ENCODE peak calls at places on chromosomes 2 and 18, in four cellular contexts. X is GM23338, T is dorsolateral prefrontal cortex, B is hepatocyte. Z is an unnamed sample. For H3K27me3, the result is how much of the 10 kb centered on the place peaks cover.

GRCh38 chr18:5490753-5491240 is 53.0 kb downstream of the EPB41L3 start:
- DNase-seq in X (no peak), T (no peak), B (no peak), Z (no peak)

GRCh38 chr2:169073972-169074751 is 4.8 kb downstream of the DHRS9 start:
- DNase-seq in X (no peak), T (no peak), B (no peak), Z (no peak)

GRCh38 chr2:102737435-102737834 is 24.4 kb upstream of the TMEM182 start:
- DNase-seq in X (no peak), T (no peak), B (no peak), Z (no peak)

GRCh38 chr2:133561045-133561852 is 7.0 kb downstream of the NCKAP5 start:
- DNase-seq in X (peak), T (peak), B (peak), Z (no peak)

GRCh38 chr18:48838921-48839818 is 111.6 kb downstream of the SMAD7 start:
- DNase-seq in X (no peak), T (no peak), B (peak), Z (no peak)

GRCh38 chr2:204364860-204365530 is 180.3 kb upstream of the PARD3B start:
- DNase-seq in X (no peak), T (no peak), B (no peak), Z (no peak)

GRCh38 chr18:35073186-35074105 is 32.2 kb downstream of the MAPRE2 start:
- DNase-seq in X (no peak), T (no peak), B (no peak), Z (no peak)

GRCh38 chr2:56784046-56784445 is 600.3 kb downstream of the CCDC85A start:
- DNase-seq in X (peak), T (no peak), B (no peak), Z (no peak)

GRCh38 chr2:190846746-190847145 is 33.9 kb upstream of the GLS start:
- DNase-seq in X (no peak), T (no peak), B (no peak), Z (no peak)

GRCh38 chr2:220002699-220003098 is 375.3 kb downstream of the SLC4A3 start:
- DNase-seq in X (no peak), T (no peak), B (no peak), Z (no peak)

GRCh38 chr2:63060079-63060482 is 9.5 kb downstream of the OTX1 start:
- DNase-seq in X (no peak), T (no peak), B (no peak), Z (no peak)

GRCh38 chr2:24009680-24010476 is at the start of gene MFSD2B:
- DNase-seq in X (peak), T (peak), B (no peak), Z (no peak)

GRCh38 chr2:233267516-233268245 is 16.2 kb downstream of the ATG16L1 start:
- DNase-seq in X (no peak), T (no peak), B (no peak), Z (no peak)

GRCh38 chr18:12628706-12629702 is 28.9 kb downstream of the SPIRE1 start:
- DNase-seq in X (no peak), T (no peak), B (no peak), Z (no peak)

GRCh38 chr18:66872277-66872676 is 268.4 kb upstream of the CDH19 start:
- DNase-seq in X (peak), T (no peak), B (peak), Z (no peak)

GRCh38 chr2:42879913-42880737 is 87.7 kb upstream of the HAAO start:
- DNase-seq in X (peak), T (no peak), B (no peak), Z (no peak)

GRCh38 chr2:15969214-15969613 is 28.9 kb downstream of the MYCN start:
- DNase-seq in X (no peak), T (no peak), B (no peak), Z (no peak)

GRCh38 chr2:30339071-30339470 is 107.7 kb downstream of the LBH start:
- DNase-seq in X (no peak), T (no peak), B (no peak), Z (no peak)

GRCh38 chr2:67054725-67055124 is 342.4 kb upstream of the ETAA1 start:
- DNase-seq in X (no peak), T (no peak), B (no peak), Z (no peak)

GRCh38 chr2:127053731-127054603 is 53.0 kb downstream of the BIN1 start:
- DNase-seq in X (no peak), T (no peak), B (peak), Z (peak)

DNA sequence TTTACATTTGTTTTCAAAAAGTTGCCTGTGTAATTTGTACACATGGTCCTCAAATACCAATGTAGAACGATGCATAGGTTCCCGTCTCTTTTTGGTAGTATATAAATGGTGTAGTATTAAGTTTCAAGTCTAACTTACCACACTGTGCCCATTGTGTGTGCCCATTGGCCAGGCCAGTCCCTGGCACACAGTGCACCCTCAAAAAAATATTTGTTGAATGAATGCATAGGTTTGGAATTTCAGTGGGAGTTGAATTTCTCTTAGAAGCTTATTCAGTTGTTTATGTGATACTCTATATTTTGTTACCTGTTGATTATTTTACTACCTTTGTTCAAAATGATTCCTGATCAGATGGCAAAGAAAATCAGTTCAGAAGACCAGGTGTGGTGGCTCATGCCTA is 30.1 kb downstream of the IDH1 start:
- DNase-seq in X (no peak), T (no peak), B (no peak), Z (no peak)
- H3K27me3 ChIP-seq in X (under half), T (under half), B (under half), Z (under half)

GRCh38 chr18:1708006-1708405 is 803.3 kb downstream of the ADCYAP1 start:
- DNase-seq in X (no peak), T (no peak), B (no peak), Z (no peak)
- H3K27me3 ChIP-seq in X (under half), T (under half), B (under half), Z (under half)

GRCh38 chr2:238509903-238510302 is 83.2 kb downstream of the ASB1 start:
- DNase-seq in X (no peak), T (no peak), B (no peak), Z (no peak)

GRCh38 chr2:238511614-238511950 is 84.9 kb downstream of the ASB1 start:
- DNase-seq in X (no peak), T (no peak), B (no peak), Z (no peak)

GRCh38 chr2:238510911-238511613 is 84.3 kb downstream of the ASB1 start:
- DNase-seq in X (no peak), T (no peak), B (no peak), Z (peak)

GRCh38 chr2:238513346-238513745 is 86.6 kb downstream of the ASB1 start:
- DNase-seq in X (peak), T (no peak), B (peak), Z (no peak)

DNA sequence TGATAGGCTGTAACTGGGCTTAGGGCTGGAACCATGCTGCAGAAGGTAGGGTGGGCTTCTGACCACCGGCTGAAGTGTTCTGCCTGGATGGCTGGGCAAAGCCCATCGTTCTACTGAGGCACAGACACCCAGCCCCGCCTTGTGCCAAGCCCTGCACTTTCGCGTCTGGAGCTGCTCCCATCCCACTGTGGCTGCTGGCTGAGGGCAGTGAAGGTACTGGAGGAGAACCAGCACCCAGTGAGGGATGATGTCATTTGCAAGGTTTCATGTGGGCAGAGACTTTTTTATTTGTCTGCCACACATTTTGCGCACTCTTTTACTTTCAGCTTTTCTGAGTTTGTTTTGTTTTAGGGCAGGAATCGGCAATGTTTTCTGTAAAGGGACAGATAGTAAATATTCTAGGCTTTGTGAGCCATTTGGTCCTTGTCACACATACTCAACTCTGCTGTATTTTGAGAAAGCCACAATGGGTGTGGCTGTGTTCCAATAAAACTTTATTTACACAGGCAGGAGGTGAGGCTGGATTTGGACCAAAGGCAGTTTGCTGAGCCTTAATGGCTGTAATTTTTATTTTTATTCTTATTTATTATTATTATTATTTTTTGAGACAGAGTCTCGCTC is 85.6 kb downstream of the ASB1 start:
- DNase-seq in X (no peak), T (no peak), B (no peak), Z (no peak)
- H3K27me3 ChIP-seq in X (under half), T (under half), B (under half), Z (under half)

DNA sequence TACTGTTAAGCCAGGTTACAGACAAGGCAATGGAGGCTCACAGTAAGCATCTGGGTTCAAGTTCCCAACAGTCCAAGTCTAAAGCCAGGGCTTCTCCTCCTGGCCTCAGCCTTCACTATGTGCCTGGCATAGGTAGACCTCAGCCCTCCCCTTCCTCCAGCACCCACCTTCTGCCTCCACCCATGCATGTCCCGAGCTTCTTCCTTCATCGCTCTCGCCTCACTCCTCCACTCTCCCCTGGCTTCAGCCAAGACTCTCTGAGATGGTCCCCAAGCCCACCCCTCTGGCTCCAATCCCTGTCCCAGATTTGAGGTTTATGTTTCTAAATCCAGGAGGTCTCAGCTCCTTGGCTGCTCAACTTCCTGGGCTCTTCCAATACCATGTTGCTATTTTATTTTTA is 26.9 kb downstream of the CENPA start:
- DNase-seq in X (no peak), T (no peak), B (no peak), Z (no peak)
- H3K27me3 ChIP-seq in X (under half), T (under half), B (under half), Z (under half)

DNA sequence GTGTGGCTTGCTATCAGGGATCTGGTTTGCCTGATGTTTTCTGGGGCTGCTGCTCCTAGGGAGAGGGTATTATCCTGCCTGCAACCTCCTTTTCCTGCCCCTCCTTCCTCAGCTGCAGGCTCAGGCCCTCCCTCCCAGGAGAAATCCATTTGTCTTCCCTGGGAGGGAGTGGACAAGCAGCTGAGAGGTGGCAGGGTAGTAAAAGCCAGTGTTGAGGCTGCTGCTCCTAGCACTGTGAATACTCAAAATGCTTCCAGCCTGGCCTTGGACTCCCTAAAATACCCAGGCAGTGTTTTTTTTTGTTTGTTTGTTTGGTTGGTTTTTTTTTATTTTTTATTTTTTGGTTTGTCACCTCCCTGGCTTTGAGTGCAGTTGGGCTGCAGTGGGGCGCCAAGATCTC is 13.5 kb downstream of the HOXD3 start:
- DNase-seq in X (peak), T (no peak), B (no peak), Z (no peak)
- H3K27me3 ChIP-seq in X (half or more), T (half or more), B (half or more), Z (under half)

GRCh38 chr2:111042772-111043771 is 77.6 kb upstream of the BCL2L11 start:
- DNase-seq in X (no peak), T (no peak), B (no peak), Z (no peak)

GRCh38 chr2:111046670-111047069 is 74.0 kb upstream of the BCL2L11 start:
- DNase-seq in X (no peak), T (no peak), B (no peak), Z (no peak)

GRCh38 chr2:111044066-111044465 is 76.6 kb upstream of the BCL2L11 start:
- DNase-seq in X (no peak), T (no peak), B (no peak), Z (no peak)

GRCh38 chr2:111048856-111049551 is 71.7 kb upstream of the BCL2L11 start:
- DNase-seq in X (no peak), T (no peak), B (no peak), Z (no peak)

GRCh38 chr2:111045771-111046444 is 74.8 kb upstream of the BCL2L11 start:
- DNase-seq in X (no peak), T (no peak), B (no peak), Z (no peak)
- H3K27me3 ChIP-seq in X (under half), T (under half), B (under half), Z (under half)

DNA sequence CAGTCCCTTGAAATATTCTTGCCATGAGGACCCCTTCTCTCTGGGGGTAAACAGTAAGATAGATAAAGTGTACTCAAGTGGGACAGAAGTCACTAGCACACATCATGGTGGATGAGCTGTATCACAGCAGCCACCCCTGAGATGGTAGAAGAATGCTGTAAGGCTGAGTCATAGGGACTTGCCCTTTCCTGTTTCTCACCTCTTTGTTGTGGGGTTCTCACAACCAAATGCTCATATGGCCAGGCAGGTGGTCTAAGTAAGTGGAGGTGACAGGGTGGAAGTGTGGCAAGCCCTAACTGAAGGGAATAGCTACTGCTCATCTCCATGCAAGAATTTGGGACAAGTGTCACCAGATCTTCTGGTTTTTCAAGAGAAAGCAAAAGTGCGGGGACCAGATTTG is 202.7 kb upstream of the SLC14A2 start:
- DNase-seq in X (no peak), T (no peak), B (no peak), Z (no peak)
- H3K27me3 ChIP-seq in X (under half), T (under half), B (under half), Z (under half)

GRCh38 chr2:73294239-73294638 is 891 bp upstream of the EGR4 start:
- DNase-seq in X (no peak), T (no peak), B (no peak), Z (no peak)

GRCh38 chr2:73297586-73297985 is 4.2 kb upstream of the EGR4 start:
- DNase-seq in X (peak), T (no peak), B (no peak), Z (no peak)

GRCh38 chr2:73295751-73296400 is 2.5 kb upstream of the EGR4 start:
- DNase-seq in X (no peak), T (no peak), B (no peak), Z (no peak)

GRCh38 chr2:73293534-73294171 is at the start of gene EGR4:
- DNase-seq in X (peak), T (peak), B (peak), Z (peak)

DNA sequence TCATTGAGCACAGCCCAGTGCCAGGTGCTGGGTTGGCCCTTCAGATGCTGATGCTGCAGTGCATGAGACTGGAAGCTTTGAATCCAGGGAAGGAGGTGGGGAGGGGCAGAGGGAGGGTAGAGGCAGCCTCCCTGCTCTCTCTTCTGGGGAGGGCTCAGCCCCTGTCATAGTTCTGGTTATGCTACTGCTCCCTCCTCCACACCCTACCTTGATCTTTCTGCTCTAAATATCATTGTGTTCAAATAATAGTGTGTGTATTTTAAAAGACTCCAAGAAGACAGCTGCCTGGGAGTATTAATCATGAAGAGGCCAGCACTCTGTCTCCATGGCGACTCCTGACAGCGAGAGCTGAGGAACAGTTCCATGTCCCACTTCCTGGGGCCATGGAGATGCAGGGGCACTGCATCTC is 3.8 kb upstream of the EGR4 start:
- DNase-seq in X (peak), T (no peak), B (no peak), Z (no peak)
- H3K27me3 ChIP-seq in X (half or more), T (under half), B (half or more), Z (under half)

GRCh38 chr2:120707816-120708215 is 27.9 kb upstream of the GLI2 start:
- DNase-seq in X (no peak), T (no peak), B (no peak), Z (no peak)

GRCh38 chr2:120708944-120709607 is 26.6 kb upstream of the GLI2 start:
- DNase-seq in X (peak), T (no peak), B (no peak), Z (no peak)

GRCh38 chr2:120710256-120710655 is 25.4 kb upstream of the GLI2 start:
- DNase-seq in X (peak), T (peak), B (no peak), Z (no peak)

GRCh38 chr2:120711694-120712093 is 24.0 kb upstream of the GLI2 start:
- DNase-seq in X (no peak), T (no peak), B (no peak), Z (no peak)

GRCh38 chr2:120709608-120710041 is 26.0 kb upstream of the GLI2 start:
- DNase-seq in X (peak), T (no peak), B (no peak), Z (no peak)
- H3K27me3 ChIP-seq in X (under half), T (under half), B (under half), Z (under half)

Z was measured in sigmoid colon.